ENCODE peak calls at places on chromosome 22, in six cellular contexts. W is BE2C; L is activated naive CD8-positive, alpha-beta T cell treated with anti-CD3 and anti-CD28 coated beads for 36 hours; A is AG04450; C is stimulated activated CD4-positive, alpha-beta T cell treated with anti-CD3 and anti-CD28 coated beads, Interleukin-2, amount 100 ng/mL, for 48 hours; Y is NCI-H2171 treated with DMSO at 0.1 percent for 48 hours. N is an unnamed sample.

GRCh38 chr22:35766654-35767580 is 49.2 kb downstream of the APOL5 start:
- DNase-seq in W (no peak), L (no peak), A (no peak), C (no peak), Y (no peak), N (peak)

GRCh38 chr22:38193580-38193979 is 8.2 kb upstream of the MAFF start:
- DNase-seq in W (no peak), L (no peak), A (no peak), C (no peak), Y (no peak), N (no peak)

GRCh38 chr22:31082606-31083376 is 1.7 kb downstream of the SMTN start:
- DNase-seq in W (peak), L (peak), A (no peak), C (peak), Y (peak), N (peak)

GRCh38 chr22:32308191-32308590 is 49.5 kb upstream of the RFPL3 start:
- DNase-seq in W (no peak), L (no peak), A (no peak), C (no peak), Y (no peak), N (no peak)

GRCh38 chr22:19571995-19572394 is 47.8 kb upstream of the CLDN5 start:
- DNase-seq in W (no peak), L (no peak), A (no peak), C (no peak), Y (no peak), N (no peak)

GRCh38 chr22:38314140-38314991 is 2.9 kb downstream of the CSNK1E start:
- DNase-seq in W (no peak), L (no peak), A (no peak), C (no peak), Y (no peak), N (peak)

GRCh38 chr22:17878970-17879369 is 104.7 kb upstream of the BID start:
- DNase-seq in W (no peak), L (no peak), A (no peak), C (no peak), Y (no peak), N (peak)

GRCh38 chr22:45053094-45053493 is 43.3 kb upstream of the PHF21B start:
- DNase-seq in W (no peak), L (no peak), A (no peak), C (no peak), Y (no peak), N (no peak)

GRCh38 chr22:31496735-31497146 is 405 bp downstream of the SFI1 start:
- DNase-seq in W (peak), L (peak), A (no peak), C (peak), Y (no peak), N (peak)

GRCh38 chr22:36311386-36312085 is 58.6 kb downstream of the APOL1 start:
- DNase-seq in W (no peak), L (no peak), A (no peak), C (no peak), Y (no peak), N (no peak)

GRCh38 chr22:46845281-46846153 is 83.1 kb downstream of the TBC1D22A start:
- DNase-seq in W (no peak), L (no peak), A (no peak), C (no peak), Y (no peak), N (peak)

GRCh38 chr22:28920757-28921584 is 37.6 kb downstream of the ZNRF3 start:
- DNase-seq in W (no peak), L (no peak), A (no peak), C (no peak), Y (peak), N (no peak)

GRCh38 chr22:49398646-49399045 is 429.0 kb downstream of the BRD1 start:
- DNase-seq in W (no peak), L (no peak), A (no peak), C (no peak), Y (no peak), N (no peak)